ENCODE peak calls at places on chromosomes 4 and X, in four cellular contexts. One of them, this sample, is unnamed.

GRCh38 chr4:113869743-113870375 is 108.3 kb upstream of the CAMK2D start:
- DNase-seq in B cell: peak
- DNase-seq in tibial nerve: no peak
- DNase-seq in thyroid gland: no peak
- DNase-seq in this sample: peak

GRCh38 chr4:147378780-147379179 is 102.1 kb upstream of the EDNRA start:
- DNase-seq in tibial nerve: no peak
- DNase-seq in thyroid gland: no peak
- DNase-seq in B cell: no peak
- DNase-seq in this sample: no peak

GRCh38 chr4:108034560-108034959 is 44.9 kb downstream of the HADH start:
- DNase-seq in B cell: no peak
- DNase-seq in thyroid gland: no peak
- DNase-seq in tibial nerve: no peak
- DNase-seq in this sample: no peak

GRCh38 chrX:65866146-65866545 is 173.7 kb downstream of the VSIG4 start:
- DNase-seq in thyroid gland: no peak
- DNase-seq in B cell: peak
- DNase-seq in tibial nerve: no peak
- DNase-seq in this sample: peak

GRCh38 chr4:92303621-92304027 is at the start of gene GRID2:
- DNase-seq in tibial nerve: no peak
- DNase-seq in thyroid gland: peak
- DNase-seq in B cell: no peak
- DNase-seq in this sample: no peak

GRCh38 chr4:8819019-8819418 is 52.6 kb downstream of the HMX1 start:
- DNase-seq in thyroid gland: no peak
- DNase-seq in B cell: no peak
- DNase-seq in tibial nerve: no peak
- DNase-seq in this sample: no peak

GRCh38 chr4:15901996-15902395 is 36.5 kb downstream of the FGFBP1 start:
- DNase-seq in thyroid gland: no peak
- DNase-seq in tibial nerve: no peak
- DNase-seq in B cell: no peak
- DNase-seq in this sample: no peak

GRCh38 chr4:108352664-108353308 is 184.1 kb upstream of the LEF1 start:
- DNase-seq in B cell: no peak
- DNase-seq in tibial nerve: no peak
- DNase-seq in thyroid gland: no peak
- DNase-seq in this sample: no peak

GRCh38 chr4:2746891-2747695 is 9.0 kb downstream of the TNIP2 start:
- DNase-seq in B cell: no peak
- DNase-seq in thyroid gland: no peak
- DNase-seq in tibial nerve: no peak
- DNase-seq in this sample: no peak

GRCh38 chrX:80808160-80808735 is 1.4 kb downstream of the BRWD3 start:
- DNase-seq in thyroid gland: peak
- DNase-seq in tibial nerve: peak
- DNase-seq in B cell: peak
- DNase-seq in this sample: peak

GRCh38 chr4:53713296-53713695 is 122.0 kb upstream of the LNX1 start:
- DNase-seq in B cell: no peak
- DNase-seq in thyroid gland: no peak
- DNase-seq in tibial nerve: no peak
- DNase-seq in this sample: no peak

GRCh38 chr4:143071351-143071750 is 113.4 kb upstream of the USP38 start:
- DNase-seq in tibial nerve: no peak
- DNase-seq in B cell: no peak
- DNase-seq in thyroid gland: no peak
- DNase-seq in this sample: no peak

GRCh38 chr4:111066001-111066400 is 443.1 kb upstream of the PITX2 start:
- DNase-seq in thyroid gland: no peak
- DNase-seq in B cell: no peak
- DNase-seq in tibial nerve: no peak
- DNase-seq in this sample: no peak

GRCh38 chr4:2436761-2437474 is 18.2 kb downstream of the CFAP99 start:
- DNase-seq in tibial nerve: no peak
- DNase-seq in B cell: no peak
- DNase-seq in thyroid gland: no peak
- DNase-seq in this sample: no peak

GRCh38 chrX:107552976-107553375 is 75.3 kb upstream of the PRPS1 start:
- DNase-seq in tibial nerve: no peak
- DNase-seq in B cell: no peak
- DNase-seq in thyroid gland: no peak
- DNase-seq in this sample: no peak

GRCh38 chr4:137299281-137299680 is 233.0 kb downstream of the PCDH18 start:
- DNase-seq in thyroid gland: no peak
- DNase-seq in tibial nerve: no peak
- DNase-seq in B cell: no peak
- DNase-seq in this sample: no peak

GRCh38 chr4:184190711-184191110 is 27.0 kb downstream of the ENPP6 start:
- DNase-seq in tibial nerve: no peak
- DNase-seq in B cell: no peak
- DNase-seq in thyroid gland: no peak
- DNase-seq in this sample: no peak

GRCh38 chrX:27840881-27841280 is 33.1 kb downstream of the MAGEB10 start:
- DNase-seq in tibial nerve: no peak
- DNase-seq in thyroid gland: no peak
- DNase-seq in B cell: no peak
- DNase-seq in this sample: no peak

GRCh38 chrX:136251042-136251991 is at the start of gene MAP7D3:
- DNase-seq in B cell: peak
- DNase-seq in thyroid gland: peak
- DNase-seq in tibial nerve: peak
- DNase-seq in this sample: peak

GRCh38 chrX:154030266-154030665 is 10.6 kb upstream of the IRAK1 start:
- DNase-seq in thyroid gland: no peak
- DNase-seq in tibial nerve: no peak
- DNase-seq in B cell: no peak
- DNase-seq in this sample: no peak

GRCh38 chrX:54923376-54923775 is 2.8 kb downstream of the TRO start:
- DNase-seq in tibial nerve: no peak
- DNase-seq in B cell: no peak
- DNase-seq in thyroid gland: no peak
- DNase-seq in this sample: no peak

GRCh38 chr4:103303011-103303410 is 104.9 kb upstream of the CENPE start:
- DNase-seq in B cell: no peak
- DNase-seq in tibial nerve: no peak
- DNase-seq in thyroid gland: no peak
- DNase-seq in this sample: no peak

DNA sequence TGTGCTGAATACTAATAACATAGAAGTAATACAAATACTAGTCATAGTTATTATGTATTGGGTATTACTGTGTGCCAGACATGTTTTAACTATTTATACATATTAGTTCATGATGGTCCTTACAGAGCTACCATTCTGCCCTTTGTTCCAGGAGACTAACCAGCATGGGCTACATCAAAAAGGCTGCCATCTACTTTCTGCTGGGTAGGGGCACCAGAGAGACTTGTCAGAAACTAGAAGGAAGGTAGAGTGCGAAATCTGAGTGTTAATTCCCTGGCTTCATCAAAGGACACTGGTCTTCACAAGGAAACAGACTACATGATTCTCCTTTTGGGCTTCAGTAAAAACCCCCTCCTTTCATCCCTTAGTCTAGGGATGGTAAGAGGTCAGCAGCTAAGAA is 347.8 kb downstream of the GBA3 start:
- DNase-seq in tibial nerve: no peak
- DNase-seq in thyroid gland: no peak
- DNase-seq in B cell: no peak
- DNase-seq in this sample: no peak
- TF ChIP-seq CTCF in tibial nerve: no peak
- TF ChIP-seq CTCF in thyroid gland: no peak
- TF ChIP-seq CTCF in B cell: no peak
- TF ChIP-seq CTCF in this sample: no peak

GRCh38 chr4:82555279-82555678 is 6.5 kb downstream of the TMEM150C start:
- DNase-seq in B cell: no peak
- DNase-seq in thyroid gland: no peak
- DNase-seq in tibial nerve: no peak
- DNase-seq in this sample: no peak
- TF ChIP-seq CTCF in B cell: no peak
- TF ChIP-seq CTCF in thyroid gland: no peak
- TF ChIP-seq CTCF in tibial nerve: no peak
- TF ChIP-seq CTCF in this sample: no peak

GRCh38 chrX:96182366-96182765 is 502.3 kb upstream of the DIAPH2 start:
- DNase-seq in tibial nerve: no peak
- DNase-seq in B cell: no peak
- DNase-seq in thyroid gland: no peak
- DNase-seq in this sample: no peak
- TF ChIP-seq CTCF in tibial nerve: peak
- TF ChIP-seq CTCF in B cell: no peak
- TF ChIP-seq CTCF in thyroid gland: no peak
- TF ChIP-seq CTCF in this sample: no peak

GRCh38 chr4:134756456-134756855 is 554.9 kb upstream of the PABPC4L start:
- DNase-seq in thyroid gland: no peak
- DNase-seq in tibial nerve: no peak
- DNase-seq in B cell: no peak
- DNase-seq in this sample: no peak

DNA sequence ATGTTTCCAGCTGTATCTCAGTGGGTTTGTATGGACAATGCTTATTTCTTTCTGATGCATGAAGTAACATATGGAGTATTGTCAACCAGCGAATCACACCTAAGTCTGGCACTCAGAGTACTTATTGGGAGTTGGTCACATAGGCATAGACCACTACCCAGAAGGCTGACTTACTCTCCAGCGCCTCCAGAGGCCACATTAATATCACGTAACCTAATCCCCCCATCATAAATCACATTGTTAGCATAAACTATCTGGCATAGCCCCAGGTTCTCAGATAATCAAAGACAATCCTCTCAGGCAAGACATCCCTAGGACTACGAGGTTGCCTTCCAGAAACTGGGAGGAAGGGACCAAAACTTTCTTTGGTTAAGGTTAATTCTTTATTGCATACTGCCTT is 560.5 kb upstream of the PABPC4L start:
- DNase-seq in tibial nerve: no peak
- DNase-seq in thyroid gland: no peak
- DNase-seq in B cell: no peak
- DNase-seq in this sample: no peak
- TF ChIP-seq CTCF in tibial nerve: no peak
- TF ChIP-seq CTCF in thyroid gland: no peak
- TF ChIP-seq CTCF in B cell: no peak
- TF ChIP-seq CTCF in this sample: peak

GRCh38 chrX:57286507-57287251 is at the start of gene FAAH2:
- DNase-seq in B cell: peak
- DNase-seq in tibial nerve: no peak
- DNase-seq in thyroid gland: peak
- DNase-seq in this sample: peak
- TF ChIP-seq CTCF in B cell: no peak
- TF ChIP-seq CTCF in tibial nerve: no peak
- TF ChIP-seq CTCF in thyroid gland: peak
- TF ChIP-seq CTCF in this sample: no peak

GRCh38 chr4:164718817-164719216 is 35.1 kb upstream of the SMIM31 start:
- DNase-seq in tibial nerve: no peak
- DNase-seq in thyroid gland: no peak
- DNase-seq in B cell: no peak
- DNase-seq in this sample: no peak

GRCh38 chr4:164716901-164717300 is 37.0 kb upstream of the SMIM31 start:
- DNase-seq in B cell: no peak
- DNase-seq in tibial nerve: no peak
- DNase-seq in thyroid gland: no peak
- DNase-seq in this sample: no peak
- TF ChIP-seq CTCF in B cell: no peak
- TF ChIP-seq CTCF in tibial nerve: no peak
- TF ChIP-seq CTCF in thyroid gland: no peak
- TF ChIP-seq CTCF in this sample: no peak

This sample was measured in GM10248.